ENCODE peak calls at places on chromosome X, in nine cellular contexts. J, H, Q, G, O, R, C, U and X are unnamed samples.

GRCh38 chrX:15738686-15739016 is 581 bp downstream of the CA5B start:
- ATAC-seq in J (no peak), H (peak), Q (peak), G (no peak), O (no peak), R (no peak), C (peak), U (peak), X (peak)

GRCh38 chrX:55818673-55819375 is 101.3 kb downstream of the RRAGB start:
- ATAC-seq in J (peak), H (no peak), Q (no peak), G (no peak), O (no peak), R (no peak), C (no peak), U (no peak), X (no peak)

GRCh38 chrX:72396117-72396516 is 90.4 kb upstream of the CITED1 start:
- ATAC-seq in J (no peak), H (no peak), Q (no peak), G (no peak), O (no peak), R (no peak), C (no peak), U (no peak), X (no peak)

GRCh38 chrX:155997436-155997835 is at the start of gene IL9R:
- ATAC-seq in J (no peak), H (peak), Q (peak), G (no peak), O (no peak), R (no peak), C (peak), U (peak), X (no peak)

GRCh38 chrX:85052636-85053343 is 49.1 kb downstream of the APOOL start:
- ATAC-seq in J (no peak), H (no peak), Q (no peak), G (peak), O (no peak), R (no peak), C (peak), U (peak), X (peak)

GRCh38 chrX:18887177-18887820 is 96.6 kb downstream of the PHKA2 start:
- ATAC-seq in J (peak), H (no peak), Q (no peak), G (no peak), O (no peak), R (no peak), C (no peak), U (peak), X (no peak)

GRCh38 chrX:102154218-102154860 is 1.4 kb downstream of the BEX5 start:
- ATAC-seq in J (peak), H (no peak), Q (peak), G (no peak), O (no peak), R (no peak), C (no peak), U (peak), X (no peak)

GRCh38 chrX:11953615-11954014 is 184.7 kb upstream of the FRMPD4 start:
- ATAC-seq in J (no peak), H (no peak), Q (no peak), G (peak), O (no peak), R (no peak), C (no peak), U (no peak), X (peak)

GRCh38 chrX:10033360-10034007 is 66.3 kb downstream of the CLDN34 start:
- ATAC-seq in J (no peak), H (no peak), Q (no peak), G (peak), O (no peak), R (no peak), C (no peak), U (no peak), X (no peak)

GRCh38 chrX:146006637-146007036 is 189.0 kb downstream of the SLITRK2 start:
- ATAC-seq in J (no peak), H (no peak), Q (no peak), G (no peak), O (no peak), R (no peak), C (no peak), U (no peak), X (no peak)

GRCh38 chrX:40099046-40099968 is 1.5 kb upstream of the BCOR start:
- ATAC-seq in J (peak), H (peak), Q (peak), G (peak), O (peak), R (no peak), C (peak), U (peak), X (peak)

GRCh38 chrX:71128915-71129765 is 10.7 kb downstream of the MED12 start:
- ATAC-seq in J (peak), H (peak), Q (peak), G (peak), O (peak), R (peak), C (peak), U (peak), X (peak)

GRCh38 chrX:56068274-56068758 is 163.8 kb upstream of the KLF8 start:
- ATAC-seq in J (no peak), H (peak), Q (peak), G (no peak), O (no peak), R (no peak), C (no peak), U (no peak), X (no peak)

GRCh38 chrX:106933538-106933961 is 13.3 kb downstream of the CLDN2 start:
- ATAC-seq in J (no peak), H (no peak), Q (no peak), G (peak), O (peak), R (peak), C (no peak), U (no peak), X (peak)

GRCh38 chrX:103818844-103819243 is 13.2 kb downstream of the RAB9B start:
- ATAC-seq in J (no peak), H (no peak), Q (no peak), G (peak), O (no peak), R (no peak), C (no peak), U (no peak), X (no peak)

GRCh38 chrX:120725874-120726273 is 96.0 kb upstream of the C1GALT1C1 start:
- ATAC-seq in J (no peak), H (no peak), Q (no peak), G (no peak), O (no peak), R (no peak), C (no peak), U (no peak), X (no peak)

GRCh38 chrX:9604908-9605306 is 140.0 kb downstream of the TBL1X start:
- ATAC-seq in J (no peak), H (no peak), Q (no peak), G (no peak), O (no peak), R (no peak), C (no peak), U (no peak), X (no peak)

GRCh38 chrX:54825716-54826428 is 18.3 kb downstream of the MAGED2 start:
- ATAC-seq in J (peak), H (peak), Q (peak), G (no peak), O (peak), R (no peak), C (no peak), U (peak), X (no peak)

GRCh38 chrX:19857131-19857530 is 30.3 kb downstream of the SH3KBP1 start:
- ATAC-seq in J (no peak), H (peak), Q (no peak), G (no peak), O (no peak), R (no peak), C (no peak), U (no peak), X (no peak)

GRCh38 chrX:38103857-38104812 is 97.8 kb downstream of the SYTL5 start:
- ATAC-seq in J (no peak), H (no peak), Q (peak), G (no peak), O (no peak), R (no peak), C (no peak), U (no peak), X (no peak)